ENCODE peak calls at places on chromosome 15, in five cellular contexts. B is NCI-H1694 treated with DMSO at 0.1 percent for 48 hours; D is fibroblast of pulmonary artery; I is psoas muscle; P is activated CD8-positive, alpha-beta memory T cell treated with anti-CD3 and anti-CD28 coated beads, Interleukin-2, amount 50 U/mL, for 48 hours. N is an unnamed sample.

GRCh38 chr15:95929232-95929846 is 401.2 kb upstream of the NR2F2 start:
- DNase-seq in P (no peak), D (peak), I (no peak), B (no peak), N (no peak)

GRCh38 chr15:39142500-39142899 is 438.4 kb upstream of the THBS1 start:
- DNase-seq in D (no peak), P (no peak), B (no peak), I (no peak), N (no peak)

GRCh38 chr15:52021892-52022540 is 3.0 kb downstream of the MAPK6 start:
- DNase-seq in B (no peak), P (peak), D (no peak), I (no peak), N (no peak)

GRCh38 chr15:89371145-89372044 is 36.8 kb upstream of the POLG start:
- DNase-seq in B (no peak), I (no peak), P (no peak), D (no peak), N (no peak)

GRCh38 chr15:32957219-32957618 is 237.3 kb downstream of the FMN1 start:
- DNase-seq in P (no peak), B (no peak), I (no peak), D (no peak), N (no peak)

GRCh38 chr15:45126535-45127158 is 3.0 kb downstream of the DUOXA1 start:
- DNase-seq in P (no peak), D (peak), I (no peak), B (peak), N (peak)

GRCh38 chr15:33621156-33621555 is 310.4 kb downstream of the RYR3 start:
- DNase-seq in I (no peak), D (no peak), P (no peak), B (no peak), N (no peak)

GRCh38 chr15:34609658-34610057 is 26.2 kb upstream of the GOLGA8B start:
- DNase-seq in P (no peak), I (no peak), B (peak), D (no peak), N (no peak)

GRCh38 chr15:94246016-94246415 is 14.7 kb downstream of the MCTP2 start:
- DNase-seq in P (no peak), D (no peak), I (no peak), B (no peak), N (no peak)

GRCh38 chr15:29945943-29946591 is 123.8 kb upstream of the TJP1 start:
- DNase-seq in B (no peak), P (no peak), D (no peak), I (no peak), N (no peak)

GRCh38 chr15:66951976-66952375 is 113.4 kb upstream of the SMAD3 start:
- DNase-seq in D (no peak), P (no peak), I (no peak), B (no peak), N (no peak)

GRCh38 chr15:68572309-68572708 is 6.5 kb upstream of the CORO2B start:
- DNase-seq in P (no peak), D (no peak), I (no peak), B (no peak), N (no peak)

GRCh38 chr15:80777137-80777536 is 2.0 kb upstream of the CEMIP start:
- DNase-seq in P (no peak), I (peak), B (no peak), D (peak), N (peak)

N was measured in brain microvascular endothelial cell.